ENCODE peak calls at places on chromosome 10, in eight cellular contexts. One of them, this sample, is unnamed.
A peak's percentile ranks its signal among the peaks of the same experiment; 100 is the strongest.

GRCh38 chr10:69500864-69501468 is 49.7 kb downstream of the TSPAN15 start:
- DNase-seq in GM23248: no peak
- DNase-seq in SJCRH30: no peak
- DNase-seq in cardiac muscle cell: no peak
- DNase-seq in heart left ventricle: no peak
- DNase-seq in IMR-90: no peak
- DNase-seq in MM.1S: no peak
- DNase-seq in esophagus squamous epithelium: no peak
- DNase-seq in this sample: no peak

GRCh38 chr10:63539377-63539776 is 18.2 kb downstream of the REEP3 start:
- DNase-seq in GM23248: no peak
- DNase-seq in SJCRH30: no peak
- DNase-seq in cardiac muscle cell: no peak
- DNase-seq in heart left ventricle: no peak
- DNase-seq in IMR-90: no peak
- DNase-seq in MM.1S: no peak
- DNase-seq in esophagus squamous epithelium: no peak
- DNase-seq in this sample: no peak

GRCh38 chr10:123229927-123230630 is 75.9 kb downstream of the BUB3 start:
- DNase-seq in GM23248: no peak
- DNase-seq in SJCRH30: no peak
- DNase-seq in cardiac muscle cell: no peak
- DNase-seq in heart left ventricle: no peak
- DNase-seq in IMR-90: no peak
- DNase-seq in MM.1S: no peak
- DNase-seq in esophagus squamous epithelium: no peak
- DNase-seq in this sample: peak; percentile 82

GRCh38 chr10:49527061-49527460 is 11.9 kb downstream of the ERCC6 start:
- DNase-seq in GM23248: peak; percentile 23
- DNase-seq in SJCRH30: no peak
- DNase-seq in cardiac muscle cell: no peak
- DNase-seq in heart left ventricle: no peak
- DNase-seq in IMR-90: no peak
- DNase-seq in MM.1S: no peak
- DNase-seq in esophagus squamous epithelium: no peak
- DNase-seq in this sample: no peak

GRCh38 chr10:29543715-29544114 is 91.1 kb downstream of the SVIL start:
- DNase-seq in GM23248: no peak
- DNase-seq in SJCRH30: no peak
- DNase-seq in cardiac muscle cell: no peak
- DNase-seq in heart left ventricle: no peak
- DNase-seq in IMR-90: no peak
- DNase-seq in MM.1S: no peak
- DNase-seq in esophagus squamous epithelium: no peak
- DNase-seq in this sample: no peak

GRCh38 chr10:43294241-43294658 is 27.4 kb upstream of the RASGEF1A start:
- DNase-seq in GM23248: no peak
- DNase-seq in SJCRH30: no peak
- DNase-seq in cardiac muscle cell: no peak
- DNase-seq in heart left ventricle: no peak
- DNase-seq in IMR-90: no peak
- DNase-seq in MM.1S: no peak
- DNase-seq in esophagus squamous epithelium: no peak
- DNase-seq in this sample: no peak

GRCh38 chr10:103540722-103541121 is 47.2 kb downstream of the NEURL1 start:
- DNase-seq in GM23248: no peak
- DNase-seq in SJCRH30: no peak
- DNase-seq in cardiac muscle cell: no peak
- DNase-seq in heart left ventricle: no peak
- DNase-seq in IMR-90: peak; percentile 13
- DNase-seq in MM.1S: no peak
- DNase-seq in esophagus squamous epithelium: no peak
- DNase-seq in this sample: peak; percentile 30

GRCh38 chr10:62020362-62020730 is 118.8 kb downstream of the ARID5B start:
- DNase-seq in GM23248: no peak
- DNase-seq in SJCRH30: no peak
- DNase-seq in cardiac muscle cell: no peak
- DNase-seq in heart left ventricle: no peak
- DNase-seq in IMR-90: no peak
- DNase-seq in MM.1S: no peak
- DNase-seq in esophagus squamous epithelium: no peak
- DNase-seq in this sample: no peak

GRCh38 chr10:56823849-56824248 is 462.8 kb upstream of the ZWINT start:
- DNase-seq in GM23248: peak; percentile 2
- DNase-seq in SJCRH30: no peak
- DNase-seq in cardiac muscle cell: no peak
- DNase-seq in heart left ventricle: no peak
- DNase-seq in IMR-90: no peak
- DNase-seq in MM.1S: peak; percentile 50
- DNase-seq in esophagus squamous epithelium: no peak
- DNase-seq in this sample: peak; percentile 0

GRCh38 chr10:74373059-74373458 is 222.0 kb downstream of the ADK start:
- DNase-seq in GM23248: peak; percentile 54
- DNase-seq in SJCRH30: no peak
- DNase-seq in cardiac muscle cell: no peak
- DNase-seq in heart left ventricle: no peak
- DNase-seq in IMR-90: peak; percentile 50
- DNase-seq in MM.1S: no peak
- DNase-seq in esophagus squamous epithelium: no peak
- DNase-seq in this sample: no peak

GRCh38 chr10:51960494-51960895 is 261.1 kb upstream of the CSTF2T start:
- DNase-seq in GM23248: peak; percentile 84
- DNase-seq in SJCRH30: no peak
- DNase-seq in cardiac muscle cell: peak; percentile 77
- DNase-seq in heart left ventricle: no peak
- DNase-seq in IMR-90: peak; percentile 76
- DNase-seq in MM.1S: peak; percentile 64
- DNase-seq in esophagus squamous epithelium: no peak
- DNase-seq in this sample: peak; percentile 18

GRCh38 chr10:113454341-113455061 is 98.4 kb upstream of the HABP2 start:
- DNase-seq in GM23248: peak; percentile 66
- DNase-seq in SJCRH30: peak; percentile 78
- DNase-seq in cardiac muscle cell: peak; percentile 51
- DNase-seq in heart left ventricle: peak; percentile 38
- DNase-seq in IMR-90: peak; percentile 12
- DNase-seq in MM.1S: peak; percentile 43
- DNase-seq in esophagus squamous epithelium: no peak
- DNase-seq in this sample: no peak

GRCh38 chr10:6164271-6165095 is 38.2 kb upstream of the PFKFB3 start:
- DNase-seq in GM23248: peak; percentile 24
- DNase-seq in SJCRH30: no peak
- DNase-seq in cardiac muscle cell: peak; percentile 31
- DNase-seq in heart left ventricle: no peak
- DNase-seq in IMR-90: no peak
- DNase-seq in MM.1S: no peak
- DNase-seq in esophagus squamous epithelium: no peak
- DNase-seq in this sample: no peak
- H3K4me1 ChIP-seq in GM23248: peaks cover 11% of the 10 kb centered on the region
- H3K4me1 ChIP-seq in SJCRH30: peaks cover 3% of the 10 kb centered on the region
- H3K4me1 ChIP-seq in cardiac muscle cell: peaks cover 29% of the 10 kb centered on the region
- H3K4me1 ChIP-seq in heart left ventricle: peaks cover 21% of the 10 kb centered on the region
- H3K4me1 ChIP-seq in IMR-90: peaks cover 13% of the 10 kb centered on the region
- H3K4me1 ChIP-seq in MM.1S: peaks cover 10% of the 10 kb centered on the region
- H3K4me1 ChIP-seq in esophagus squamous epithelium: peaks cover 30% of the 10 kb centered on the region
- H3K4me1 ChIP-seq in this sample: peaks cover 9% of the 10 kb centered on the region

GRCh38 chr10:97627731-97628130 is 5.6 kb downstream of the MORN4 start:
- DNase-seq in GM23248: no peak
- DNase-seq in SJCRH30: no peak
- DNase-seq in cardiac muscle cell: no peak
- DNase-seq in heart left ventricle: no peak
- DNase-seq in IMR-90: no peak
- DNase-seq in MM.1S: no peak
- DNase-seq in esophagus squamous epithelium: no peak
- DNase-seq in this sample: no peak
- H3K27ac ChIP-seq in GM23248: no peak overlapping the region
- H3K27ac ChIP-seq in SJCRH30: no peak overlapping the region
- H3K27ac ChIP-seq in cardiac muscle cell: peak overlapping the region; percentile 53
- H3K27ac ChIP-seq in heart left ventricle: no peak overlapping the region
- H3K27ac ChIP-seq in IMR-90: peak overlapping the region; percentile 83
- H3K27ac ChIP-seq in MM.1S: no peak overlapping the region
- H3K27ac ChIP-seq in esophagus squamous epithelium: no peak overlapping the region
- H3K27ac ChIP-seq in this sample: no peak overlapping the region

GRCh38 chr10:28532509-28533314 is at the start of gene WAC:
- DNase-seq in GM23248: peak; percentile 98
- DNase-seq in SJCRH30: peak; percentile 94
- DNase-seq in cardiac muscle cell: peak; percentile 95
- DNase-seq in heart left ventricle: peak; percentile 97
- DNase-seq in IMR-90: peak; percentile 89
- DNase-seq in MM.1S: peak; percentile 94
- DNase-seq in esophagus squamous epithelium: peak; percentile 83
- DNase-seq in this sample: peak; percentile 92
- H3K4me1 ChIP-seq in GM23248: peaks cover 31% of the 10 kb centered on the region
- H3K4me1 ChIP-seq in SJCRH30: peaks cover 4% of the 10 kb centered on the region
- H3K4me1 ChIP-seq in cardiac muscle cell: peaks cover 24% of the 10 kb centered on the region
- H3K4me1 ChIP-seq in heart left ventricle: peaks cover 16% of the 10 kb centered on the region
- H3K4me1 ChIP-seq in IMR-90: no peaks in the 10 kb centered on the region
- H3K4me1 ChIP-seq in MM.1S: peaks cover 29% of the 10 kb centered on the region
- H3K4me1 ChIP-seq in esophagus squamous epithelium: peaks cover 36% of the 10 kb centered on the region
- H3K4me1 ChIP-seq in this sample: peaks cover 3% of the 10 kb centered on the region

GRCh38 chr10:109920011-109920410 is 3.3 kb downstream of the XPNPEP1 start:
- DNase-seq in GM23248: no peak
- DNase-seq in SJCRH30: no peak
- DNase-seq in cardiac muscle cell: no peak
- DNase-seq in heart left ventricle: no peak
- DNase-seq in IMR-90: no peak
- DNase-seq in MM.1S: no peak
- DNase-seq in esophagus squamous epithelium: no peak
- DNase-seq in this sample: no peak
- H3K27ac ChIP-seq in GM23248: no peak overlapping the region
- H3K27ac ChIP-seq in SJCRH30: no peak overlapping the region
- H3K27ac ChIP-seq in cardiac muscle cell: no peak overlapping the region
- H3K27ac ChIP-seq in heart left ventricle: no peak overlapping the region
- H3K27ac ChIP-seq in IMR-90: no peak overlapping the region
- H3K27ac ChIP-seq in MM.1S: no peak overlapping the region
- H3K27ac ChIP-seq in esophagus squamous epithelium: no peak overlapping the region
- H3K27ac ChIP-seq in this sample: no peak overlapping the region

GRCh38 chr10:87803328-87803727 is 14.7 kb downstream of the ATAD1 start:
- DNase-seq in GM23248: no peak
- DNase-seq in SJCRH30: no peak
- DNase-seq in cardiac muscle cell: no peak
- DNase-seq in heart left ventricle: no peak
- DNase-seq in IMR-90: no peak
- DNase-seq in MM.1S: no peak
- DNase-seq in esophagus squamous epithelium: no peak
- DNase-seq in this sample: no peak
- H3K4me1 ChIP-seq in GM23248: no peaks in the 10 kb centered on the region
- H3K4me1 ChIP-seq in SJCRH30: no peaks in the 10 kb centered on the region
- H3K4me1 ChIP-seq in cardiac muscle cell: no peaks in the 10 kb centered on the region
- H3K4me1 ChIP-seq in heart left ventricle: no peaks in the 10 kb centered on the region
- H3K4me1 ChIP-seq in IMR-90: no peaks in the 10 kb centered on the region
- H3K4me1 ChIP-seq in MM.1S: no peaks in the 10 kb centered on the region
- H3K4me1 ChIP-seq in esophagus squamous epithelium: no peaks in the 10 kb centered on the region
- H3K4me1 ChIP-seq in this sample: no peaks in the 10 kb centered on the region

GRCh38 chr10:122165492-122165832 is 105.6 kb upstream of the BTBD16 start:
- DNase-seq in GM23248: no peak
- DNase-seq in SJCRH30: no peak
- DNase-seq in cardiac muscle cell: no peak
- DNase-seq in heart left ventricle: no peak
- DNase-seq in IMR-90: no peak
- DNase-seq in MM.1S: no peak
- DNase-seq in esophagus squamous epithelium: no peak
- DNase-seq in this sample: no peak

GRCh38 chr10:122170802-122171201 is 100.3 kb upstream of the BTBD16 start:
- DNase-seq in GM23248: no peak
- DNase-seq in SJCRH30: no peak
- DNase-seq in cardiac muscle cell: no peak
- DNase-seq in heart left ventricle: no peak
- DNase-seq in IMR-90: no peak
- DNase-seq in MM.1S: no peak
- DNase-seq in esophagus squamous epithelium: no peak
- DNase-seq in this sample: no peak

GRCh38 chr10:122171270-122171669 is 99.8 kb upstream of the BTBD16 start:
- DNase-seq in GM23248: no peak
- DNase-seq in SJCRH30: no peak
- DNase-seq in cardiac muscle cell: no peak
- DNase-seq in heart left ventricle: no peak
- DNase-seq in IMR-90: no peak
- DNase-seq in MM.1S: no peak
- DNase-seq in esophagus squamous epithelium: no peak
- DNase-seq in this sample: no peak

GRCh38 chr10:122165914-122166313 is 105.2 kb upstream of the BTBD16 start:
- DNase-seq in GM23248: no peak
- DNase-seq in SJCRH30: peak; percentile 38
- DNase-seq in cardiac muscle cell: no peak
- DNase-seq in heart left ventricle: no peak
- DNase-seq in IMR-90: no peak
- DNase-seq in MM.1S: no peak
- DNase-seq in esophagus squamous epithelium: no peak
- DNase-seq in this sample: no peak

DNA sequence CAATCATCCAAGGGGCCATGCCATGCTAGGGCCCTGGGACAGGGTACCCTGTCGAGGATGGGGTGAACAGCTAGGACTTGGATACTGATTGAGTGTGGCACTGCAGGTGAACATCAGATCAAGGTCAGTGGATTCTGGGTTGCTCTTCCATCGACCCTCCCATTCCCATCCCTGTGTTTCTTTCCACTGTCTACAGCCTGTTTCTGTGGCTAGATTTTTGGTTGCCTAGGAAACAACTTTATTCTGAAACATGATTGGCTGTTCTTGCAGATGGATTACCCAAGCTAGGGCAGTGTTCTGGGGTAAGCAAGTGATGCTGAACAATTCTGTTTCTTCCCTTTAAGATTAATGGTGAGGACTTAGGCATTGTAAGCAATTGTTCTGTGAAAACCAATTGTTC is 102.5 kb upstream of the BTBD16 start:
- DNase-seq in GM23248: no peak
- DNase-seq in SJCRH30: no peak
- DNase-seq in cardiac muscle cell: peak; percentile 6
- DNase-seq in heart left ventricle: no peak
- DNase-seq in IMR-90: no peak
- DNase-seq in MM.1S: no peak
- DNase-seq in esophagus squamous epithelium: no peak
- DNase-seq in this sample: no peak
- H3K27ac ChIP-seq in GM23248: no peak overlapping the region
- H3K27ac ChIP-seq in SJCRH30: no peak overlapping the region
- H3K27ac ChIP-seq in cardiac muscle cell: peak overlapping the region; percentile 27
- H3K27ac ChIP-seq in heart left ventricle: no peak overlapping the region
- H3K27ac ChIP-seq in IMR-90: no peak overlapping the region
- H3K27ac ChIP-seq in MM.1S: peak overlapping the region; percentile 3
- H3K27ac ChIP-seq in esophagus squamous epithelium: peak overlapping the region; percentile 35
- H3K27ac ChIP-seq in this sample: no peak overlapping the region

GRCh38 chr10:71748671-71749191 is 24.6 kb downstream of the VSIR start:
- DNase-seq in GM23248: no peak
- DNase-seq in SJCRH30: no peak
- DNase-seq in cardiac muscle cell: peak; percentile 42
- DNase-seq in heart left ventricle: peak; percentile 88
- DNase-seq in IMR-90: no peak
- DNase-seq in MM.1S: peak; percentile 89
- DNase-seq in esophagus squamous epithelium: peak; percentile 51
- DNase-seq in this sample: no peak
- H3K4me1 ChIP-seq in GM23248: no peaks in the 10 kb centered on the region
- H3K4me1 ChIP-seq in SJCRH30: no peaks in the 10 kb centered on the region
- H3K4me1 ChIP-seq in cardiac muscle cell: peaks cover 29% of the 10 kb centered on the region
- H3K4me1 ChIP-seq in heart left ventricle: peaks cover 62% of the 10 kb centered on the region
- H3K4me1 ChIP-seq in IMR-90: peaks cover 1% of the 10 kb centered on the region
- H3K4me1 ChIP-seq in MM.1S: peaks cover 23% of the 10 kb centered on the region
- H3K4me1 ChIP-seq in esophagus squamous epithelium: peaks cover 60% of the 10 kb centered on the region
- H3K4me1 ChIP-seq in this sample: peaks cover 13% of the 10 kb centered on the region

DNA sequence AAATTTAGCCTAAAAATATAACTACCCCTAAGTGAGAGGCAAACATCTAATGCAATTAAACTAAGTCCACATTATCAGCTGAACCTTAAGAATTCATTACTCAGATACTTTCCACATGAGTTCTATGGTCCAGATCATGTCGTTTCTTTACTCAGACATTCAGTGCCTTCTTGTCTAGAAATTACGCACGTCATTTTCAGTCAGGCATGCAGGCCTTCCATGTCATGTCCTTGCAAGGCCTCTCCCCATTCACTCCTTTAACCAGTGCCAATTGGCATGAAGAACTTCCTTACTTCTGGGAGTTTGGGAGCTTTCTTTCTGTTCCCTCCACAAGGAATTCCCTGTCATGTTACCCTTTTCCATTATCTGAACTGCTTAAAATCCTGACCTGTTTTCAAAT is 118.8 kb downstream of the NRP1 start:
- DNase-seq in GM23248: peak; percentile 38
- DNase-seq in SJCRH30: no peak
- DNase-seq in cardiac muscle cell: peak; percentile 77
- DNase-seq in heart left ventricle: no peak
- DNase-seq in IMR-90: no peak
- DNase-seq in MM.1S: no peak
- DNase-seq in esophagus squamous epithelium: no peak
- DNase-seq in this sample: no peak
- H3K27ac ChIP-seq in GM23248: peak overlapping the region; percentile 65
- H3K27ac ChIP-seq in SJCRH30: no peak overlapping the region
- H3K27ac ChIP-seq in cardiac muscle cell: no peak overlapping the region
- H3K27ac ChIP-seq in heart left ventricle: peak overlapping the region; percentile 11
- H3K27ac ChIP-seq in IMR-90: no peak overlapping the region
- H3K27ac ChIP-seq in MM.1S: no peak overlapping the region
- H3K27ac ChIP-seq in esophagus squamous epithelium: no peak overlapping the region
- H3K27ac ChIP-seq in this sample: no peak overlapping the region

This sample was measured in mammary epithelial cell.